ENCODE peak calls at places on chromosomes 1 and 21, in four cellular contexts. One of them, this sample, is unnamed.

GRCh38 chr1:76147917-76148316 is 73.4 kb downstream of the ST6GALNAC3 start:
- DNase-seq in psoas muscle: no peak
- DNase-seq in tibial artery: no peak
- DNase-seq in transverse colon: no peak
- DNase-seq in this sample: no peak

GRCh38 chr1:116508090-116508983 is 62.5 kb downstream of the CD58 start:
- DNase-seq in transverse colon: no peak
- DNase-seq in psoas muscle: no peak
- DNase-seq in tibial artery: no peak
- DNase-seq in this sample: no peak

GRCh38 chr1:18646091-18646775 is 15.6 kb downstream of the PAX7 start:
- DNase-seq in transverse colon: no peak
- DNase-seq in tibial artery: no peak
- DNase-seq in psoas muscle: no peak
- DNase-seq in this sample: no peak

GRCh38 chr21:15190412-15190811 is 125.6 kb upstream of the NRIP1 start:
- DNase-seq in psoas muscle: no peak
- DNase-seq in transverse colon: no peak
- DNase-seq in tibial artery: no peak
- DNase-seq in this sample: no peak

GRCh38 chr1:42830631-42831030 is 13.4 kb upstream of the SVBP start:
- DNase-seq in transverse colon: no peak
- DNase-seq in psoas muscle: no peak
- DNase-seq in tibial artery: no peak
- DNase-seq in this sample: no peak

GRCh38 chr1:115233598-115233997 is 104.5 kb downstream of the NGF start:
- DNase-seq in tibial artery: no peak
- DNase-seq in psoas muscle: no peak
- DNase-seq in transverse colon: no peak
- DNase-seq in this sample: no peak

GRCh38 chr1:19011832-19012231 is 55.4 kb upstream of the IFFO2 start:
- DNase-seq in transverse colon: no peak
- DNase-seq in psoas muscle: no peak
- DNase-seq in tibial artery: no peak
- DNase-seq in this sample: no peak

GRCh38 chr1:24714859-24715520 is 30.3 kb upstream of the CLIC4 start:
- DNase-seq in transverse colon: no peak
- DNase-seq in psoas muscle: no peak
- DNase-seq in tibial artery: no peak
- DNase-seq in this sample: no peak

GRCh38 chr1:83845437-83846071 is 153.4 kb downstream of the TTLL7 start:
- DNase-seq in transverse colon: no peak
- DNase-seq in psoas muscle: no peak
- DNase-seq in tibial artery: no peak
- DNase-seq in this sample: no peak

GRCh38 chr1:54715493-54716298 is at the start of gene TTC4:
- DNase-seq in transverse colon: peak; percentile 87
- DNase-seq in tibial artery: peak; percentile 89
- DNase-seq in psoas muscle: peak; percentile 87
- DNase-seq in this sample: peak; percentile 71
- TF ChIP-seq CTCF in transverse colon: peak; percentile 9
- TF ChIP-seq CTCF in tibial artery: peak; percentile 6
- TF ChIP-seq CTCF in psoas muscle: no peak
- TF ChIP-seq CTCF in this sample: no peak

DNA sequence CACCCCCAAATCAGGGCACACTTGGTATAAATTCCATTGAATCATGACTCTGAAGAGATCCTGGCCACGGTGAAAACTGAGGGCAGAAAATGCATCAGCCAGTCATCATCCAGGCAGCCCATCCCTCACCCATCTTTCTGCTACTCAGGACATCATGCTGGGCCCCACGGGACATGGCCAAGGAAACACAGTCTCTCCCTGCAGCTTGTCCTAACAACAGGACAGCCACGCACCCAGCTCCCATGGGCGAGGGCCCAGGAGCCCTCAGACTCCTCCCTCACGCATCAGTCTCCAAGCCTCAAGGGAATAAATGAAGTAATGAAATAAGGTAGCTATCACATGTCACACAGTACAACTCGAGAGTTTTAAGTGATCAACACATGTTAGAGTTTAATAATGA is 37.8 kb downstream of the ELK4 start:
- DNase-seq in transverse colon: no peak
- DNase-seq in psoas muscle: no peak
- DNase-seq in tibial artery: peak; percentile 29
- DNase-seq in this sample: no peak
- H3K4me3 ChIP-seq in transverse colon: no peak overlapping the region
- H3K4me3 ChIP-seq in psoas muscle: no peak overlapping the region
- H3K4me3 ChIP-seq in tibial artery: no peak overlapping the region
- H3K4me3 ChIP-seq in this sample: no peak overlapping the region

GRCh38 chr1:62908168-62908567 is 124.2 kb downstream of the ATG4C start:
- DNase-seq in tibial artery: no peak
- DNase-seq in psoas muscle: no peak
- DNase-seq in transverse colon: no peak
- DNase-seq in this sample: no peak

GRCh38 chr1:62917314-62917713 is 133.4 kb downstream of the ATG4C start:
- DNase-seq in psoas muscle: no peak
- DNase-seq in transverse colon: no peak
- DNase-seq in tibial artery: no peak
- DNase-seq in this sample: no peak

GRCh38 chr1:62917805-62918204 is 133.9 kb downstream of the ATG4C start:
- DNase-seq in transverse colon: no peak
- DNase-seq in psoas muscle: no peak
- DNase-seq in tibial artery: no peak
- DNase-seq in this sample: no peak

GRCh38 chr1:62906428-62906886 is 122.5 kb downstream of the ATG4C start:
- DNase-seq in transverse colon: no peak
- DNase-seq in psoas muscle: no peak
- DNase-seq in tibial artery: no peak
- DNase-seq in this sample: no peak

GRCh38 chr1:62912028-62912638 is 128.2 kb downstream of the ATG4C start:
- DNase-seq in tibial artery: no peak
- DNase-seq in transverse colon: no peak
- DNase-seq in psoas muscle: no peak
- DNase-seq in this sample: no peak
- TF ChIP-seq CTCF in tibial artery: peak; percentile 12
- TF ChIP-seq CTCF in transverse colon: peak; percentile 53
- TF ChIP-seq CTCF in psoas muscle: peak; percentile 26
- TF ChIP-seq CTCF in this sample: peak; percentile 28

DNA sequence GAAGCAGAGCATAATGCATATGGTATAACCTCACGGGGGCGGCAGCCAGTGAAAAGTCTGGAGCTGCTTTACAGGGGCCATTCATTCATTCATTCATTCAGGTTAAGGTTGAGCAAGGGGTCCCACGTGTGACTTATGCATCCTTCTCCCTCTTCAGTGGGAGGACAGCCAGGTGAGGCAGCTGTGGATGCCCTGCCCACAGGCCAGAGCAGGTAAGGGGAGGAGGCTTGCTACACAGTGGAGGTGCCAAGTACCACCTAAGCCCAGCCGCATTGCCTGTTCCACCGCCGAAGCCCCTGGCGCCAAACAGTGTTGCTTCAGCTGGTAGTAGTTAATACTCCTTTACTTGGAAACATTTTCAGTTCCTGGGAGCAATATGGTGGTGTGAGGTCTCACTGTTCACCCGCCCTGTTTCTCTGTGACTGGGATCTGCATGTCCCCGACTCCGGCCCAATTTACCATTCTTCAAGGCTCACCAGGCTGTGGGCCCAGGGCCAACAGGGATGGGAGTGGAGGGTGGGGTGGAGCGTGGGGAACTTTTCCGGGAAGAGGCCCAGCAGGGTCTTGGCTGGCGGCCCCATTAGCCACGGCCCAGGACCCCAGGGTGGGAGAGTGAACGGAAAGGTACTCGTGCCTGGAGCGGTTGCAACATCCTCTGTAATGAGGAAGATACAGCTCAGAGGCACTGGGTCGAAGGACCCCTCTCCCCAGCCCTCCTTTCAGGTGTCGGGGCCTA is 722 bp upstream of the PODN start:
- DNase-seq in psoas muscle: peak; percentile 81
- DNase-seq in transverse colon: no peak
- DNase-seq in tibial artery: peak; percentile 84
- DNase-seq in this sample: no peak
- H3K4me3 ChIP-seq in psoas muscle: peak overlapping the region; percentile 67
- H3K4me3 ChIP-seq in transverse colon: peak overlapping the region; percentile 57
- H3K4me3 ChIP-seq in tibial artery: peak overlapping the region; percentile 70
- H3K4me3 ChIP-seq in this sample: peak overlapping the region; percentile 41

GRCh38 chr1:202217516-202217915 is 23.9 kb downstream of the LGR6 start:
- DNase-seq in psoas muscle: no peak
- DNase-seq in tibial artery: no peak
- DNase-seq in transverse colon: no peak
- DNase-seq in this sample: no peak

GRCh38 chr1:202213361-202214088 is 19.9 kb downstream of the LGR6 start:
- DNase-seq in transverse colon: no peak
- DNase-seq in tibial artery: no peak
- DNase-seq in psoas muscle: no peak
- DNase-seq in this sample: no peak

GRCh38 chr1:202216691-202217090 is 23.1 kb downstream of the LGR6 start:
- DNase-seq in transverse colon: no peak
- DNase-seq in tibial artery: peak; percentile 89
- DNase-seq in psoas muscle: no peak
- DNase-seq in this sample: no peak

GRCh38 chr1:202214089-202214843 is 20.7 kb downstream of the LGR6 start:
- DNase-seq in transverse colon: peak; percentile 38
- DNase-seq in tibial artery: no peak
- DNase-seq in psoas muscle: no peak
- DNase-seq in this sample: no peak

GRCh38 chr1:202215472-202216130 is 22.0 kb downstream of the LGR6 start:
- DNase-seq in tibial artery: no peak
- DNase-seq in transverse colon: no peak
- DNase-seq in psoas muscle: no peak
- DNase-seq in this sample: no peak
- TF ChIP-seq CTCF in tibial artery: no peak
- TF ChIP-seq CTCF in transverse colon: no peak
- TF ChIP-seq CTCF in psoas muscle: no peak
- TF ChIP-seq CTCF in this sample: no peak

GRCh38 chr1:161069201-161069685 is 448 bp downstream of the ARHGAP30 start:
- DNase-seq in transverse colon: no peak
- DNase-seq in psoas muscle: no peak
- DNase-seq in tibial artery: no peak
- DNase-seq in this sample: no peak
- H3K4me3 ChIP-seq in transverse colon: peak overlapping the region; percentile 26
- H3K4me3 ChIP-seq in psoas muscle: peak overlapping the region; percentile 49
- H3K4me3 ChIP-seq in tibial artery: peak overlapping the region; percentile 38
- H3K4me3 ChIP-seq in this sample: peak overlapping the region; percentile 7

GRCh38 chr21:41973861-41974751 is 20.3 kb upstream of the C2CD2 start:
- DNase-seq in transverse colon: no peak
- DNase-seq in tibial artery: no peak
- DNase-seq in psoas muscle: peak; percentile 32
- DNase-seq in this sample: no peak
- TF ChIP-seq CTCF in transverse colon: peak; percentile 14
- TF ChIP-seq CTCF in tibial artery: no peak
- TF ChIP-seq CTCF in psoas muscle: no peak
- TF ChIP-seq CTCF in this sample: no peak